ENCODE peak calls at places on chromosome 21, in four cellular contexts. Y is GM03348; X is central memory CD4-positive, alpha-beta T cell; C is progenitor cell of endocrine pancreas. H is an unnamed sample.

GRCh38 chr21:39397651-39398385 is 47.8 kb downstream of the LCA5L start:
- DNase-seq in X (no peak), C (no peak), Y (no peak), H (no peak)

GRCh38 chr21:18801468-18801867 is 397.9 kb upstream of the TMPRSS15 start:
- DNase-seq in X (no peak), Y (no peak), C (no peak), H (no peak)

GRCh38 chr21:28675265-28676041 is 317.2 kb downstream of the LTN1 start:
- DNase-seq in X (no peak), Y (peak), C (no peak), H (no peak)

GRCh38 chr21:25350056-25350455 is 257.2 kb downstream of the MRPL39 start:
- DNase-seq in C (no peak), Y (peak), X (no peak), H (no peak)

GRCh38 chr21:42765656-42766055 is 112.2 kb downstream of the PDE9A start:
- DNase-seq in Y (no peak), C (no peak), X (no peak), H (no peak)

GRCh38 chr21:41948901-41949300 is 4.9 kb downstream of the C2CD2 start:
- DNase-seq in Y (no peak), C (no peak), X (no peak), H (no peak)

GRCh38 chr21:42580076-42580792 is 66.6 kb downstream of the SLC37A1 start:
- DNase-seq in C (no peak), Y (no peak), X (no peak), H (no peak)

GRCh38 chr21:46368533-46369285 is 44.8 kb downstream of the PCNT start:
- DNase-seq in Y (no peak), C (no peak), X (peak), H (no peak)

GRCh38 chr21:38159355-38159754 is 97.4 kb upstream of the KCNJ15 start:
- DNase-seq in X (peak), C (peak), Y (peak), H (no peak)

GRCh38 chr21:15826147-15826780 is 96.5 kb downstream of the USP25 start:
- DNase-seq in X (peak), Y (peak), C (no peak), H (no peak)

GRCh38 chr21:45383615-45384201 is 21.3 kb upstream of the COL18A1 start:
- DNase-seq in C (no peak), Y (no peak), X (no peak), H (no peak)

GRCh38 chr21:46299167-46299566 is 13.0 kb downstream of the YBEY start:
- DNase-seq in X (no peak), Y (no peak), C (no peak), H (no peak)

GRCh38 chr21:14452031-14452778 is 69.3 kb upstream of the HSPA13 start:
- DNase-seq in X (no peak), Y (no peak), C (no peak), H (no peak)

GRCh38 chr21:38843806-38844479 is 38.2 kb downstream of the ETS2 start:
- DNase-seq in Y (peak), X (no peak), C (no peak), H (no peak)

GRCh38 chr21:37370152-37371040 is 3.8 kb downstream of the DYRK1A start:
- DNase-seq in X (peak), C (no peak), Y (no peak), H (no peak)

GRCh38 chr21:32889596-32889995 is 118.0 kb upstream of the PAXBP1 start:
- DNase-seq in X (no peak), Y (peak), C (no peak), H (no peak)

GRCh38 chr21:42616366-42617340 is 36.8 kb upstream of the PDE9A start:
- DNase-seq in X (peak), C (no peak), Y (no peak), H (no peak)

GRCh38 chr21:39096754-39097153 is 86.5 kb downstream of the PSMG1 start:
- DNase-seq in Y (no peak), X (no peak), C (no peak), H (no peak)

H was measured in type B pancreatic cell.